ENCODE peak calls at places on chromosomes 12 and 14, in ten cellular contexts. E, Z, A, F, P, S, T, L, G and Q are unnamed samples.

GRCh38 chr14:75310295-75311059 is 31.8 kb downstream of the FOS start:
- DNase-seq in E (no peak), Z (peak), A (no peak), F (peak), P (peak), S (peak), T (peak), L (peak), G (peak), Q (peak)

GRCh38 chr14:39431416-39432178 is 636 bp downstream of the FBXO33 start:
- DNase-seq in E (peak), Z (peak), A (peak), F (peak), P (peak), S (peak), T (peak), L (no peak), G (peak), Q (no peak)

GRCh38 chr12:123119808-123120207 is 31.1 kb downstream of the PITPNM2 start:
- DNase-seq in E (no peak), Z (no peak), A (no peak), F (no peak), P (no peak), S (no peak), T (no peak), L (no peak), G (no peak), Q (no peak)

GRCh38 chr14:100673085-100673806 is 53.4 kb upstream of the DLK1 start:
- DNase-seq in E (no peak), Z (no peak), A (peak), F (no peak), P (peak), S (no peak), T (peak), L (no peak), G (no peak), Q (no peak)

GRCh38 chr14:28577187-28577586 is 189.4 kb upstream of the FOXG1 start:
- DNase-seq in E (no peak), Z (no peak), A (no peak), F (no peak), P (no peak), S (no peak), T (no peak), L (no peak), G (no peak), Q (no peak)

GRCh38 chr12:62813031-62813829 is 121.7 kb downstream of the PPM1H start:
- DNase-seq in E (peak), Z (peak), A (peak), F (peak), P (peak), S (peak), T (peak), L (peak), G (no peak), Q (no peak)

GRCh38 chr14:101350710-101351109 is 210.6 kb upstream of the DIO3 start:
- DNase-seq in E (no peak), Z (no peak), A (no peak), F (no peak), P (no peak), S (peak), T (peak), L (no peak), G (no peak), Q (no peak)

GRCh38 chr12:3170423-3171194 is 93.4 kb downstream of the TSPAN9 start:
- DNase-seq in E (peak), Z (peak), A (no peak), F (no peak), P (no peak), S (no peak), T (no peak), L (no peak), G (no peak), Q (no peak)

GRCh38 chr14:76464856-76465255 is 88.9 kb downstream of the ESRRB start:
- DNase-seq in E (no peak), Z (no peak), A (no peak), F (no peak), P (no peak), S (no peak), T (no peak), L (no peak), G (no peak), Q (no peak)

GRCh38 chr12:57124259-57124877 is 3.9 kb upstream of the LRP1 start:
- DNase-seq in E (peak), Z (peak), A (peak), F (peak), P (peak), S (peak), T (peak), L (peak), G (peak), Q (no peak)

GRCh38 chr14:39762576-39763401 is 330.6 kb upstream of the FBXO33 start:
- DNase-seq in E (no peak), Z (no peak), A (no peak), F (no peak), P (no peak), S (no peak), T (no peak), L (no peak), G (no peak), Q (no peak)

GRCh38 chr12:78062781-78063180 is 232.1 kb downstream of the NAV3 start:
- DNase-seq in E (no peak), Z (no peak), A (no peak), F (no peak), P (no peak), S (peak), T (peak), L (no peak), G (no peak), Q (no peak)

DNA sequence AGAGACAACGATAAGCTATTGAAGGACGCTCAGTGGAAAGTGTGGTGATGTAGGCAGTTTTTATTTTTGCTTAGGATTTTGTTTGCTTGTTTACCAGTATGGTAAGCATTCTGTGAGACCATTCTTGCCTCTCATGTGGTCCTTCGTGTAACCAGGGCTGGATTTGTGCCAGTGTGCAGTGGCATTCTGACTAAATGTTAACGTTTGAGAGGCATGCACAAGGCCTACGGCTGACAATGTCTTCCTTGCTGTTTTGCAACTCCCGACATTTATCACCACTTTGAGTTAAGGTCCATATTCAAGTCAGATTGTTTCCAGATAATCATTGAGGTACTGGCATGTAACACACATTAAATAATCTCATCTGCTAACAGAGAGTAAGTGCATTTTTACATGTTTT is 102.3 kb upstream of the BCAT1 start:
- DNase-seq in E (no peak), Z (no peak), A (no peak), F (no peak), P (no peak), S (no peak), T (no peak), L (no peak), G (no peak), Q (no peak)
- TF ChIP-seq POLR2A in E (no peak), Z (no peak), A (no peak), F (no peak), P (no peak), S (no peak), T (no peak), L (no peak), G (no peak), Q (no peak)

DNA sequence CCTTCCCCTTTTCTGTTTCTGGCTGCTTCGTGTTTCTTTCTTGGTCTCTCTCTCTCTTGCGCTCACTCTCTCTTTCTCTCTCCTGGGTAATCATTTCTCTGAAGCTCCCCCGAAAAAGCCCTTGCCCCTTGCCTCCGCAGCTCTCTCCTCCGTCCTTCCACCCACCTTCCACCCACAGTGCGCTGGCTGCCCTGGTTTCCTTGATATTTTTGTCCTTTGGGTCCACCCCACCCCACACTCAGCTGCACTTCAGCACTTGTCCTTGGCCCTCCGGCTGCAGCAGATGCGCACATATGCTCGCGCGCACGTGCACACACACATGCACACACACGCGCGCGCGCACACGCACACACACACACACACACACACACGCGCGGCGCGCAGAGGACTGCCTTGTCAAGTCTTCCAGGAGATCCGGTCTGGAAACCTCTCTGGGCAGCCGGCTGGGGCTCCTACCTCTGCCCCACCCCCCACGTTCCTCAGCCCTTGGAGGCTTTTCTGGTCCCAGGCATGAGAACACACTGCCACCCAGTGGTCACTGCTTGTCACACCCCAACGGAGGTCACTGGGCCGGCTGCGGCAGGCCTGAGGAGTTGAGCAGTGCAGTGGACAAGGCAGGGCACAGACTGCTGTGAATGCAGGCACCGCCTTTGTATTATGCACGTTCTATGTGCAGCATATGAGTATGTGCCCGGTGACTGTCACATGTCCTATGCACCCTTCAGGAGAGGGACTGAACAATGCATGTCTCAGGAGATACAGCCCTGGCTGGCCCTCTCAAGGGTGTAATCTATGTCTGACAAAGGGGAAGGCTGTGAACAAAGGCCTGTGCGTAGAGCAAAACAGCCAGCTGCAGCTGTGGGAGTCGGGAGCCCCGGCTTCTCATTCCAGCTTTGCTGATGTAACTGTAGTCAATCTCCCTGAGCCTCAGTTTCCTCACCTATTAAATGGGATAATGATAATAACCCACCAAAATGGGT is 6.5 kb downstream of the LAG3 start:
- DNase-seq in E (peak), Z (peak), A (peak), F (peak), P (peak), S (peak), T (peak), L (peak), G (peak), Q (peak)
- H3K4me3 ChIP-seq in E (no peak), Z (peak), A (peak), F (no peak), P (peak), S (peak), T (no peak), L (peak), G (peak), Q (peak)

DNA sequence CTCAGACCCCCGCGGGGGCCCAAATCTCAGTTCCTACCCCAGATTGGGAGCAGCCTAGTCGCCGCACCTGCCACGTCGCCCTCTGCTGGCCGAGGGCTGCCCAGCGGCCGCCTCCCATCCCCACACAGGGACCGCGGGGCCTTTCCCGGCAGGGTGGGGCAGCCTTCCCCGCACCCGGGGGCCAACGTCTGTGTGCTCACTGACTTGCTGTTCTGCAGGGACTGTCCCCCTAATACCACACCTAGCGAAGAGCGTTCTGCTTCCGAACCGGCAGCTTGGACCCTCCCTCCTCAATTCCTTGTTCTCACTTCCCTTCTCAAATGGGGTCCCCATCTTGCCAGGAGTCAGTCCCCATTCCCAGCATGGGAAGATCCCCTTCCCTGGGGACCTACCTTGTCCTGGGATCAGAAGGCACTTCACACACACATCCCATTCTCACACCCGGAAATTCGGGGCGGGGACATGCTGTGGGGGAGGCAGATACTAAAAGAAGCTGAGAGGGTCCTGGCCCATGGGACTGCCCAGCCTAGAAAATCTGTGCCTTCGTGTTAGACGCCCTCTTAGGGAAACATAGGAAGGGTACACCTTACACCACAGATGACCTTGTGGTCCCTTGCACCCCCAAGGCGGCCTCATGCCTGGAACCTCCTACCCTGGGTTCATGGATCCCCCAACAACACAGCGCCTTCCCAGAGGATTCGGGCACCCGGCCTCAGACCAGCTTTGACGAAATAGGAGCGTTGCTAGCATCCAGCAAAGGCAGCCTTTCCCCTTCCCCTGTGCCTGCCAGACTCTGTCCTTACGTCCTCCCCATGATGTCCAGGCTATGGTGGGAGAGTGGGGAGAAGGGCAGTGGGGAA is 16.4 kb downstream of the ACVRL1 start:
- DNase-seq in E (no peak), Z (peak), A (peak), F (peak), P (no peak), S (peak), T (peak), L (peak), G (peak), Q (peak)
- TF ChIP-seq POLR2A in E (no peak), Z (no peak), A (no peak), F (no peak), P (no peak), S (no peak), T (no peak), L (no peak), G (no peak), Q (no peak)

DNA sequence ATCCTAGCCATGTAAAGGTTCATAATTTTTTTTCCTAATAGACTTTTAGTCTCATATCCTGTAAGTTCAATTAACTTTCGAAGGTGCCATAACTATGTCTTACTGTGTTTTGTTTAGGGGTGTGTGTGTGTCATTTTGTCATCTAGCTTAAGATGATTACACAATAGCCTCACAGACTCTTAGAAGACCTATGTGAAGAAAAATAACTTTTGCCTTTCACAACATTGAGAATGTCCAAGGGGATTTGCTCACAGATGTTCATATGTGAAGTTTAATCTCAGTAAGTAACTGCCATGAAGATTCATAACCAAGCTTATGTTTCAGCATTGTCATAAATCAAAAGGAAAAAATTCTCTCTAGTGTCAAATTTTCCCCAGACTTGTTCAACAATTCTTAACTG is 226.0 kb upstream of the PRKD1 start:
- DNase-seq in E (no peak), Z (no peak), A (no peak), F (no peak), P (no peak), S (no peak), T (no peak), L (no peak), G (no peak), Q (no peak)
- H3K4me3 ChIP-seq in E (no peak), Z (no peak), A (no peak), F (no peak), P (no peak), S (no peak), T (no peak), L (no peak), G (no peak), Q (no peak)

DNA sequence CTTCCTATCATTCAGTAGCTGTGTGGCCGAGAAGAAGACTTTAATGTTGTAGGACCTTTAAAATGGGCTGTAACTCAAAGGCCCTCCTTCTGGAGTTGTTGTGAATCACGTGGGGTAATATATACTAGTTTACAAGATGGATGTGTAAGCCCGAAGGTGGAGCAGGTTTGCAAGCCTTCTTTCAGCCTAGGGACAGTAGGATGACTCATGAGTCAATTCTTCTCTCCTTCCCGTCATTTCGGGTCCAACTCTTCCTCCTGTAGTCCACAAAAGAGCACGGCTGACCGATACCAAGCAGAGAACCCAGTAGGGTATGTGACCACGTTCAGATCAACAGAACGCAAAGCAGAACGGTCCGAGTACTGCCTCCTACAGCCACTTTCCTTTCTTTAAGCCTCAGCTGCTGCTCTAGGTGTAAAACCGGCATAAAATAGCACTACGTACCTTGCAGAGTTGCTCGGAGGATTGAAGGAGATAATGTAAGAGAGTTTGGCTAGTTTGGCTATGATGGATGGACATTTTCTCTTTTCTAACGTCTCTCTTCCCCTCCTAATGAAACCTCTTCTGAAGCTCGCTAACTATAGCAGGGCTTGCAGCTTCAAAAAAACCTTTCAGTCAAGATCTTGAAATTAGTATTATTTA is 1.3 kb upstream of the RASSF3 start:
- DNase-seq in E (peak), Z (peak), A (peak), F (peak), P (peak), S (no peak), T (peak), L (no peak), G (no peak), Q (peak)
- TF ChIP-seq POLR2A in E (peak), Z (peak), A (peak), F (no peak), P (peak), S (no peak), T (peak), L (no peak), G (no peak), Q (no peak)

DNA sequence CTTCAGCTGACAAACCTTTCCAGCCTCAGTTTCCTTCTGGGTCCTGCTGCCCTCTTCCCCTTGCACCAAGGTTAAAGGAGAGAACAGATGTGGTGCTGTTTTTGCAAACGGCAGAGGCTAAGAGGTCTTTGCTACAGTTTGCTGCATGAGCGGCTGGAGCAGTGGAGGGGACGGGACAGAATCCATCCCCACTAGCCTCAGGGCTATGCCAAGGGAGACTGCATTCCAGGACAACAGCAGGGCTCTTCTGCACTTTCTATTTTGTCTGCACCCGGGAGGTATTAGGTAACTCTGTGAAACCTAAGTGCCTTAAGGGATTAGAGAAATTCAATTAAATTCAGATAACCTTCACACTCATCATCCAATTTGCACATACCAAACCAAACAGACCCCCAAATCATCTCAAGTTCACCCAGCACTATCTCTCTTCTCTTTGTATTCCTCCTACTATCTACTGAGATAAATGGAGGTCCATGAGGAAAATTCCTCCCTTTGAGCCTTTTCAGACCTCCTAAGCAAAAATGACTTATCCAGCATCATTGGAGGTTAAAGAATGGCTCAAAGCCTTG is 103.8 kb upstream of the VRK1 start:
- DNase-seq in E (no peak), Z (no peak), A (no peak), F (no peak), P (no peak), S (no peak), T (no peak), L (no peak), G (no peak), Q (no peak)
- H3K4me3 ChIP-seq in E (no peak), Z (no peak), A (no peak), F (no peak), P (no peak), S (no peak), T (no peak), L (no peak), G (no peak), Q (no peak)

DNA sequence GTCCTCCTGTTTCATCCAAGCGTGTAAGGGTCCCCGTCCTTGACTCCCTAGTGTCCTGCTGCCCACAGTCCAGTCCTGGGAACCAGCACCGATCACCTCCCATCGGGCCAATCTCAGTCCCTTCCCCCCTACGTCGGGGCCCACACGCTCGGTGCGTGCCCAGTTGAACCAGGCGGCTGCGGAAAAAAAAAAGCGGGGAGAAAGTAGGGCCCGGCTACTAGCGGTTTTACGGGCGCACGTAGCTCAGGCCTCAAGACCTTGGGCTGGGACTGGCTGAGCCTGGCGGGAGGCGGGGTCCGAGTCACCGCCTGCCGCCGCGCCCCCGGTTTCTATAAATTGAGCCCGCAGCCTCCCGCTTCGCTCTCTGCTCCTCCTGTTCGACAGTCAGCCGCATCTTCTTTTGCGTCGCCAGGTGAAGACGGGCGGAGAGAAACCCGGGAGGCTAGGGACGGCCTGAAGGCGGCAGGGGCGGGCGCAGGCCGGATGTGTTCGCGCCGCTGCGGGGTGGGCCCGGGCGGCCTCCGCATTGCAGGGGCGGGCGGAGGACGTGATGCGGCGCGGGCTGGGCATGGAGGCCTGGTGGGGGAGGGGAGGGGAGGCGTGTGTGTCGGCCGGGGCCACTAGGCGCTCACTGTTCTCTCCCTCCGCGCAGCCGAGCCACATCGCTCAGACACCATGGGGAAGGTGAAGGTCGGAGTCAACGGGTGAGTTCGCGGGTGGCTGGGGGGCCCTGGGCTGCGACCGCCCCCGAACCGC is at the start of gene GAPDH:
- DNase-seq in E (peak), Z (peak), A (peak), F (peak), P (peak), S (peak), T (peak), L (peak), G (peak), Q (peak)
- TF ChIP-seq POLR2A in E (peak), Z (peak), A (peak), F (peak), P (peak), S (peak), T (peak), L (peak), G (peak), Q (peak)